ENCODE peak calls at places on chromosome 17, in seven cellular contexts. U is cardiac fibroblast, Z is H7, W is GM04503, A is NCI-H1092, R is T47D, Y is ACHN. X is an unnamed sample.

GRCh38 chr17:13346996-13347762 is 254.6 kb downstream of the HS3ST3A1 start:
- DNase-seq in Y (peak; percentile 99), R (no peak), Z (no peak), U (peak; percentile 99), A (no peak), W (peak; percentile 87), X (peak; percentile 31)

GRCh38 chr17:17181666-17182600 is 24.2 kb downstream of the PLD6 start:
- DNase-seq in R (no peak), W (no peak), U (no peak), Z (no peak), A (no peak), Y (no peak), X (no peak)

GRCh38 chr17:78862073-78863023 is 21.7 kb upstream of the USP36 start:
- DNase-seq in R (no peak), Y (peak; percentile 98), W (peak; percentile 93), U (peak; percentile 97), Z (no peak), A (no peak), X (peak; percentile 62)

GRCh38 chr17:67390646-67391480 is 13.8 kb downstream of the PITPNC1 start:
- DNase-seq in A (peak; percentile 22), Y (peak; percentile 58), U (peak; percentile 97), W (peak; percentile 92), R (no peak), Z (no peak), X (peak; percentile 86)

GRCh38 chr17:7851438-7852261 is 3.2 kb upstream of the TMEM88 start:
- DNase-seq in A (peak; percentile 83), R (peak; percentile 65), W (no peak), Z (peak; percentile 97), Y (peak; percentile 90), U (peak; percentile 87), X (peak; percentile 64)

GRCh38 chr17:64057701-64058263 is 37.3 kb upstream of the ICAM2 start:
- DNase-seq in A (no peak), Z (no peak), W (no peak), Y (no peak), R (no peak), U (no peak), X (peak; percentile 66)

GRCh38 chr17:38534498-38534885 is 71.3 kb downstream of the SRCIN1 start:
- DNase-seq in U (no peak), R (no peak), Z (no peak), A (no peak), Y (no peak), W (no peak), X (no peak)

GRCh38 chr17:3957735-3958134 is 6.5 kb downstream of the ATP2A3 start:
- DNase-seq in Y (no peak), R (no peak), W (no peak), A (no peak), U (no peak), Z (peak; percentile 51), X (no peak)

GRCh38 chr17:17882182-17882581 is 45.4 kb upstream of the SREBF1 start:
- DNase-seq in U (no peak), Y (no peak), Z (no peak), R (no peak), A (no peak), W (no peak), X (no peak)

GRCh38 chr17:5249615-5250014 is 15.0 kb upstream of the SCIMP start:
- DNase-seq in Y (peak; percentile 70), W (peak; percentile 30), Z (peak; percentile 83), A (peak; percentile 9), R (no peak), U (peak; percentile 89), X (peak; percentile 71)

GRCh38 chr17:45809484-45809883 is 25.4 kb downstream of the CRHR1 start:
- DNase-seq in R (no peak), Z (no peak), W (no peak), Y (no peak), A (no peak), U (no peak), X (no peak)

GRCh38 chr17:82737981-82738877 is 2.8 kb downstream of the FN3K start:
- DNase-seq in R (no peak), Z (peak; percentile 32), W (no peak), A (peak; percentile 55), U (peak; percentile 27), Y (no peak), X (peak; percentile 98)

GRCh38 chr17:45686250-45686649 is 97.9 kb upstream of the CRHR1 start:
- DNase-seq in W (no peak), A (no peak), Y (no peak), R (no peak), U (no peak), Z (no peak), X (no peak)

GRCh38 chr17:73696251-73696650 is 52.0 kb upstream of the SDK2 start:
- DNase-seq in Z (no peak), U (no peak), A (no peak), W (no peak), R (no peak), Y (no peak), X (no peak)

GRCh38 chr17:28057731-28058246 is 15.3 kb downstream of the NLK start:
- DNase-seq in R (no peak), U (peak; percentile 63), A (no peak), Y (no peak), Z (no peak), W (no peak), X (peak; percentile 49)

GRCh38 chr17:41340496-41340895 is 10.1 kb downstream of the KRT33A start:
- DNase-seq in U (no peak), A (no peak), Z (no peak), Y (no peak), R (no peak), W (no peak), X (no peak)

GRCh38 chr17:19003966-19004600 is 481 bp downstream of the FAM83G start:
- DNase-seq in R (peak; percentile 58), W (no peak), U (peak; percentile 40), Z (peak; percentile 96), Y (peak; percentile 53), A (no peak), X (peak; percentile 50)

GRCh38 chr17:48860034-48860433 is 29.2 kb downstream of the CALCOCO2 start:
- DNase-seq in A (no peak), Z (peak; percentile 37), U (no peak), R (no peak), W (no peak), Y (peak; percentile 7), X (no peak)

GRCh38 chr17:63306855-63307254 is 139.3 kb downstream of the CYB561 start:
- DNase-seq in U (no peak), Y (no peak), Z (no peak), A (no peak), W (no peak), R (no peak), X (no peak)

GRCh38 chr17:77579717-77580116 is 378.8 kb upstream of the TNRC6C start:
- DNase-seq in Z (no peak), Y (no peak), U (no peak), A (no peak), W (no peak), R (no peak), X (no peak)

GRCh38 chr17:42403150-42403549 is 14.9 kb upstream of the STAT3 start:
- DNase-seq in R (peak; percentile 56), A (no peak), Z (peak; percentile 83), Y (no peak), U (no peak), W (no peak), X (no peak)

GRCh38 chr17:73043686-73044581 is 48.6 kb downstream of the SLC39A11 start:
- DNase-seq in U (peak; percentile 88), Y (no peak), R (no peak), Z (no peak), W (peak; percentile 49), A (no peak), X (no peak)

GRCh38 chr17:75835315-75835987 is 8.8 kb downstream of the UNC13D start:
- DNase-seq in R (no peak), U (no peak), Z (peak; percentile 95), Y (no peak), W (no peak), A (peak; percentile 64), X (no peak)

GRCh38 chr17:81380682-81381518 is 14.4 kb upstream of the BAHCC1 start:
- DNase-seq in R (no peak), A (no peak), W (no peak), Z (no peak), U (no peak), Y (no peak), X (no peak)

GRCh38 chr17:71709974-71710373 is 410.8 kb upstream of the SOX9 start:
- DNase-seq in A (no peak), U (no peak), Z (no peak), R (no peak), Y (no peak), W (peak; percentile 33), X (no peak)

GRCh38 chr17:1773755-1774181 is 11.9 kb downstream of the SERPINF1 start:
- DNase-seq in U (peak; percentile 14), A (no peak), Z (peak; percentile 19), R (no peak), Y (no peak), W (no peak), X (no peak)

GRCh38 chr17:7782237-7782636 is 51.8 kb upstream of the KDM6B start:
- DNase-seq in Z (no peak), A (no peak), U (peak; percentile 56), Y (peak; percentile 42), R (no peak), W (peak; percentile 6), X (no peak)